ENCODE peak calls at places on chromosome 3, in four cellular contexts. J is fibroblast of lung, U is astrocyte, F is adrenal gland. R is an unnamed sample.
A peak's percentile ranks its signal among the peaks of the same experiment; 100 is the strongest.

GRCh38 chr3:122405015-122405414 is 10.8 kb downstream of the WDR5B start:
- DNase-seq in F (no peak), J (no peak), U (no peak), R (no peak)

GRCh38 chr3:3177861-3178497 is 1.5 kb downstream of the CRBN start:
- DNase-seq in F (peak; percentile 37), U (peak; percentile 11), J (peak; percentile 19), R (no peak)

GRCh38 chr3:105780114-105780513 is 88.7 kb downstream of the CBLB start:
- DNase-seq in F (no peak), U (no peak), J (no peak), R (no peak)

GRCh38 chr3:171809513-171810277 is 588 bp downstream of the PLD1 start:
- DNase-seq in J (peak; percentile 94), U (peak; percentile 91), F (peak; percentile 88), R (peak; percentile 78)

GRCh38 chr3:98563661-98564281 is 29.6 kb downstream of the CPOX start:
- DNase-seq in J (peak; percentile 79), F (no peak), U (peak; percentile 75), R (no peak)

GRCh38 chr3:99776516-99777209 is 41.0 kb upstream of the CMSS1 start:
- DNase-seq in F (no peak), J (peak; percentile 76), U (peak; percentile 74), R (no peak)

GRCh38 chr3:127162947-127163645 is 29.8 kb upstream of the PRR23E start:
- DNase-seq in U (no peak), J (no peak), F (no peak), R (peak; percentile 38)

GRCh38 chr3:6571448-6571847 is 289.5 kb upstream of the GRM7 start:
- DNase-seq in F (no peak), U (no peak), J (no peak), R (no peak)

GRCh38 chr3:188212308-188212969 is 58.5 kb downstream of the LPP start:
- DNase-seq in J (peak; percentile 92), U (peak; percentile 86), F (no peak), R (no peak)

GRCh38 chr3:109336272-109336957 is 931 bp downstream of the DPPA4 start:
- DNase-seq in U (peak; percentile 49), F (peak; percentile 14), J (peak; percentile 64), R (peak; percentile 48)

GRCh38 chr3:162370136-162370535 is 873.5 kb downstream of the OTOL1 start:
- DNase-seq in F (no peak), U (no peak), J (no peak), R (no peak)

GRCh38 chr3:64327039-64327804 is 102.0 kb upstream of the PRICKLE2 start:
- DNase-seq in U (no peak), F (peak; percentile 27), J (no peak), R (peak; percentile 93)

GRCh38 chr3:197600796-197601565 is 45.2 kb upstream of the BDH1 start:
- DNase-seq in U (peak; percentile 70), F (peak; percentile 54), J (peak; percentile 76), R (peak; percentile 73)

GRCh38 chr3:136772709-136773108 is 20.5 kb upstream of the STAG1 start:
- DNase-seq in J (peak; percentile 57), U (peak; percentile 46), F (no peak), R (no peak)

GRCh38 chr3:160449660-160450598 is at the start of gene TRIM59:
- DNase-seq in F (peak; percentile 90), J (peak; percentile 97), U (peak; percentile 94), R (peak; percentile 95)

GRCh38 chr3:129526121-129526900 is 2.1 kb upstream of the RHO start:
- DNase-seq in U (no peak), F (peak; percentile 15), J (no peak), R (no peak)

GRCh38 chr3:56157693-56158092 is 310.6 kb downstream of the ERC2 start:
- DNase-seq in J (peak; percentile 51), U (peak; percentile 34), F (peak; percentile 32), R (peak; percentile 18)

GRCh38 chr3:47482411-47482810 is 6.7 kb upstream of the SCAP start:
- DNase-seq in U (no peak), F (peak; percentile 35), J (no peak), R (peak; percentile 30)

GRCh38 chr3:37114251-37115145 is 59.9 kb downstream of the LRRFIP2 start:
- DNase-seq in U (peak; percentile 91), F (peak; percentile 19), J (peak; percentile 91), R (no peak)

GRCh38 chr3:97200387-97200786 is 386.0 kb downstream of the EPHA6 start:
- DNase-seq in J (no peak), U (no peak), F (no peak), R (no peak)

GRCh38 chr3:4977001-4977888 is 2.0 kb upstream of the BHLHE40 start:
- DNase-seq in F (peak; percentile 94), U (peak; percentile 82), J (peak; percentile 86), R (peak; percentile 91)

GRCh38 chr3:173893066-173893465 is 495.5 kb downstream of the NLGN1 start:
- DNase-seq in U (peak; percentile 90), J (peak; percentile 92), F (no peak), R (no peak)

GRCh38 chr3:144011251-144011799 is 39.7 kb downstream of the DIPK2A start:
- DNase-seq in F (no peak), J (peak; percentile 40), U (peak; percentile 25), R (no peak)

GRCh38 chr3:29618395-29619291 is 337.8 kb downstream of the RBMS3 start:
- DNase-seq in F (peak; percentile 13), U (no peak), J (peak; percentile 9), R (no peak)

GRCh38 chr3:43238801-43239200 is 47.5 kb upstream of the SNRK start:
- DNase-seq in F (no peak), J (no peak), U (no peak), R (no peak)

GRCh38 chr3:9826815-9827574 is 16.8 kb downstream of the RPUSD3 start:
- DNase-seq in F (no peak), U (no peak), J (no peak), R (no peak)

GRCh38 chr3:121542924-121543323 is 2.9 kb downstream of the POLQ start:
- DNase-seq in U (no peak), J (no peak), F (no peak), R (no peak)

GRCh38 chr3:7876741-7877297 is 624.8 kb upstream of the LMCD1 start:
- DNase-seq in U (peak; percentile 50), J (peak; percentile 62), F (no peak), R (no peak)

GRCh38 chr3:51304230-51304629 is 80.9 kb upstream of the MANF start:
- DNase-seq in F (no peak), J (no peak), U (no peak), R (no peak)

GRCh38 chr3:197031315-197032285 is 2.0 kb upstream of the MELTF start:
- DNase-seq in U (peak; percentile 98), J (peak; percentile 98), F (peak; percentile 98), R (peak; percentile 86)

GRCh38 chr3:49213998-49214397 is 42.6 kb downstream of the KLHDC8B start:
- DNase-seq in F (no peak), J (no peak), U (no peak), R (no peak)

GRCh38 chr3:49219132-49219531 is 47.7 kb downstream of the KLHDC8B start:
- DNase-seq in J (no peak), F (no peak), U (no peak), R (no peak)

GRCh38 chr3:49217688-49218470 is 46.5 kb downstream of the KLHDC8B start:
- DNase-seq in J (peak; percentile 27), F (peak; percentile 52), U (no peak), R (peak; percentile 63)

GRCh38 chr3:49213541-49213943 is 42.1 kb downstream of the KLHDC8B start:
- DNase-seq in U (no peak), J (no peak), F (no peak), R (no peak)
- H3K4me1 ChIP-seq in U (peaks cover 3% of the 10 kb centered on the region), J (peaks cover 7% of the 10 kb centered on the region), F (peaks cover 17% of the 10 kb centered on the region), R (peaks cover 26% of the 10 kb centered on the region)

DNA sequence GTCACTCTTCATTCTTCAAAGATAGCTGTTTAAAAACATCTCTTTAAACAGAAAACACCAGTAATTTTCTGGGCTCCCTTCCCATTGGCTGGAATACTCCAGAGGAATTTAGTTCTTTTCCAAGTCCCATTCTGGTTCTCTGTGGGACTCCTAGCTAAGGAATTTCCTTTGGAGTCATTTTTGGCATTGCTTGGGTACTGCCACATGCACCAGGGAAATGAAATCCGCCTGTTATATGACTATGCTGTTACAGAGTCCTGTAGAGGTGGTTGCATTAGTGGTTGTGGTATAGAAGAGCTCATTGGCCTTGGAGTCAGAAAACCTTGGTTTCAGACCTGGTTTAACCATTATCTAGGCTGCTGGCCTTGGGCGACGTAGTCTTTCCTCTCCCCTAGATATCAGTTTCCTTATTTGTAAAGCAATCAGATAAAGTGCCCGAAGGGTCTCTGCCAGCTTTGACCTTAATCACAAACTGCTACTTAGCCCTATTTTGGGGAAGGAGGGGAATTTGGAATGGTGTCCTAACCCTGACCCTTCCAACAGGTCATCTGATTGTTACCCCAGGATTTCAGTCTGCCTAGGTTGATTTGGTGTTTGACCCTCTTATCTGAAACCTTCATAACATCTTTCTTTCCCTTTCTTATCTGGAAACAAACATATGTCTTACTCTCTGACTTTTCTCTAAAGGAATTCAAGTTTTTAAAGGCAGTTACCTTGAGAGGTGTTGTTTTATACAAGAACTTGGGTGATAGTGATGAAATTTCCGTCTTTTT is 13.5 kb downstream of the RTP1 start:
- DNase-seq in J (peak; percentile 92), F (no peak), U (peak; percentile 91), R (peak; percentile 37)
- H3K4me1 ChIP-seq in J (no peaks in the 10 kb centered on the region), F (peaks cover 8% of the 10 kb centered on the region), U (peaks cover 19% of the 10 kb centered on the region), R (peaks cover 13% of the 10 kb centered on the region)

DNA sequence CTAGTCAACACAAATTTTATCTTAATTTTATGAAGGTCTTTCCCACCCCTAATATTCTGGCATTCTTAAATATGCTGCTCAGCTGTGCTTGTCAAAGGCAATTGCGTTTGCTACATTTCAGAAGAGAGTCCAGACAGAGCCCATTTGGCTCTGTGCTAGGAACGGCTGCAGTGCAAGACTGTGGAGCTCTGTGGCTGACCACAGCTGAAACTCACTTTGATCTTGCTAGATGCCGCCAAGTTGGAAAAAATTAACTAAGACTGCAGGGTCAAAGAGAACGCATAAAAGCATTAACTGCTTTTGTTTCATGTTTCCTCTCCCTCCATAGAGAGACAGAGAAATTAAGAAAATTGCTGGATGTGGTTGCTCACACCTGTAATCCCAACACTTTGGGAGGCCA is 7.6 kb upstream of the PPP1R2 start:
- DNase-seq in F (no peak), U (peak; percentile 57), J (peak; percentile 65), R (no peak)
- H3K4me1 ChIP-seq in F (peaks cover 6% of the 10 kb centered on the region), U (peaks cover 8% of the 10 kb centered on the region), J (no peaks in the 10 kb centered on the region), R (peaks cover 8% of the 10 kb centered on the region)

GRCh38 chr3:15347104-15347736 is 14.8 kb upstream of the SH3BP5 start:
- DNase-seq in F (no peak), U (no peak), J (no peak), R (no peak)
- H3K4me1 ChIP-seq in F (peaks cover 4% of the 10 kb centered on the region), U (no peaks in the 10 kb centered on the region), J (no peaks in the 10 kb centered on the region), R (peaks cover 16% of the 10 kb centered on the region)

DNA sequence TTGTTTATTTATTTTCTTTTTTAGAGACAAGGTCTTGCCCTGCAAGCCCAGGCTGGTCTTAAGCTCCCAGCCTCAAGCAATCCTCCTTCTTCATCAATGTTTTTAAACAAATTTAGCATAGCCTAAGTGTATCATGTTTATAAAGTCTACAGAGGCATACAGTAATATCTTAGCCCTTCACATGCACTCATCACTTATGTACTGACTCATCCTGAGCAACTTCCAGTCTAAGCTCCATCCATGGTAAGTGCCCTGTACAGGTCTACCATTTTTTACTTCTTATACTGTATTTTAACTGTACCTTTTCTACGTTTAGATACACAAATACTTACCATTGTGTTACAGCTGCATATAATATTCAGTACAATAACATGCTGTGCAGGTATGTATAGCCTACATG is 860.0 kb downstream of the FHIT start:
- DNase-seq in U (no peak), F (no peak), J (peak; percentile 1), R (no peak)
- H3K4me1 ChIP-seq in U (no peaks in the 10 kb centered on the region), F (no peaks in the 10 kb centered on the region), J (no peaks in the 10 kb centered on the region), R (no peaks in the 10 kb centered on the region)

GRCh38 chr3:119293761-119294401 is at the start of gene ARHGAP31:
- DNase-seq in F (peak; percentile 66), U (peak; percentile 81), J (peak; percentile 88), R (peak; percentile 57)
- H3K4me1 ChIP-seq in F (peaks cover 20% of the 10 kb centered on the region), U (peaks cover 28% of the 10 kb centered on the region), J (peaks cover 4% of the 10 kb centered on the region), R (no peaks in the 10 kb centered on the region)

R was measured in testis.